ENCODE peak calls at places on chromosome 10, in four cellular contexts. One of them, this sample, is unnamed.

GRCh38 chr10:77563638-77564270 is 73.9 kb downstream of the KCNMA1 start:
- DNase-seq in K562: no peak
- DNase-seq in HCT116: no peak
- DNase-seq in HepG2: no peak
- DNase-seq in this sample: no peak

GRCh38 chr10:49610015-49610734 is at the start of gene SLC18A3:
- DNase-seq in K562: no peak
- DNase-seq in HepG2: no peak
- DNase-seq in HCT116: no peak
- DNase-seq in this sample: no peak

GRCh38 chr10:98664329-98665042 is 217.8 kb upstream of the HPS1 start:
- DNase-seq in K562: peak
- DNase-seq in HCT116: peak
- DNase-seq in HepG2: peak
- DNase-seq in this sample: peak

GRCh38 chr10:101766753-101767599 is 8.9 kb downstream of the FGF8 start:
- DNase-seq in K562: no peak
- DNase-seq in HepG2: no peak
- DNase-seq in HCT116: no peak
- DNase-seq in this sample: no peak

GRCh38 chr10:87589653-87590052 is 70.0 kb upstream of the PAPSS2 start:
- DNase-seq in HepG2: peak
- DNase-seq in K562: no peak
- DNase-seq in HCT116: no peak
- DNase-seq in this sample: peak

GRCh38 chr10:99775850-99776249 is 6.6 kb upstream of the ABCC2 start:
- DNase-seq in HCT116: peak
- DNase-seq in K562: no peak
- DNase-seq in HepG2: peak
- DNase-seq in this sample: no peak

GRCh38 chr10:74227697-74228424 is 76.8 kb downstream of the ADK start:
- DNase-seq in HepG2: no peak
- DNase-seq in HCT116: no peak
- DNase-seq in K562: no peak
- DNase-seq in this sample: no peak

GRCh38 chr10:103281753-103282152 is 4.8 kb downstream of the INA start:
- DNase-seq in K562: peak
- DNase-seq in HCT116: no peak
- DNase-seq in HepG2: no peak
- DNase-seq in this sample: no peak

GRCh38 chr10:91194497-91195179 is 25.8 kb upstream of the PCGF5 start:
- DNase-seq in HepG2: no peak
- DNase-seq in HCT116: no peak
- DNase-seq in K562: no peak
- DNase-seq in this sample: no peak

GRCh38 chr10:101856626-101857025 is 13.0 kb upstream of the KCNIP2 start:
- DNase-seq in HepG2: no peak
- DNase-seq in HCT116: no peak
- DNase-seq in K562: no peak
- DNase-seq in this sample: no peak

GRCh38 chr10:110300486-110300986 is 4.2 kb downstream of the SMNDC1 start:
- DNase-seq in K562: no peak
- DNase-seq in HCT116: no peak
- DNase-seq in HepG2: no peak
- DNase-seq in this sample: no peak

GRCh38 chr10:133274751-133275682 is 1.7 kb downstream of the ADAM8 start:
- DNase-seq in K562: peak
- DNase-seq in HCT116: no peak
- DNase-seq in HepG2: no peak
- DNase-seq in this sample: no peak
- TF ChIP-seq JUND in K562: no peak
- TF ChIP-seq JUND in HCT116: no peak
- TF ChIP-seq JUND in HepG2: no peak
- TF ChIP-seq JUND in this sample: no peak

DNA sequence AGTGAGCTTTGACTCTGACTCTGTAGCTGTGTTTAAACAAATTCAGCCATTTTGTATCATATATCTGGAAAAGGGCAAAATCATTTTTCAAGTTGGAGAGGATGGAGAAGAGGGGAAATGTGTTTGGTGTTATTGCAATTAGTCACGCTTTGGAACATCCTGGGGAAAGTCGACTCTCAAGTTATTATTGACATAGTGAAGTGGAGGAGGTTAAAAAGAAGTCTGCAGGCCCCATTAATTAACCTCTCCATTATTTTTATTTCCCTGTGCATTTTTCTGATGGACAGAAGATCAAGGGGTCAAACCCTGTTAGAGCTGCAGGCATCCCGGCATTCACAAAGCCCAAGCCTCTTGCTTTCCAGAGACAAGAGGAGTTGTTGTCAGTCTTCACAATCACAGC is 132.6 kb downstream of the TEX36 start:
- DNase-seq in HepG2: no peak
- DNase-seq in HCT116: no peak
- DNase-seq in K562: no peak
- DNase-seq in this sample: no peak
- TF ChIP-seq JUND in HepG2: no peak
- TF ChIP-seq JUND in HCT116: no peak
- TF ChIP-seq JUND in K562: no peak
- TF ChIP-seq JUND in this sample: no peak

GRCh38 chr10:271722-272121 is 136.5 kb downstream of the ZMYND11 start:
- DNase-seq in K562: no peak
- DNase-seq in HCT116: no peak
- DNase-seq in HepG2: no peak
- DNase-seq in this sample: no peak

GRCh38 chr10:271201-271600 is 135.9 kb downstream of the ZMYND11 start:
- DNase-seq in HepG2: no peak
- DNase-seq in HCT116: no peak
- DNase-seq in K562: no peak
- DNase-seq in this sample: no peak

GRCh38 chr10:267705-268104 is 132.4 kb downstream of the ZMYND11 start:
- DNase-seq in HCT116: no peak
- DNase-seq in HepG2: no peak
- DNase-seq in K562: no peak
- DNase-seq in this sample: no peak

GRCh38 chr10:269440-270074 is 134.3 kb downstream of the ZMYND11 start:
- DNase-seq in K562: no peak
- DNase-seq in HCT116: no peak
- DNase-seq in HepG2: no peak
- DNase-seq in this sample: no peak

DNA sequence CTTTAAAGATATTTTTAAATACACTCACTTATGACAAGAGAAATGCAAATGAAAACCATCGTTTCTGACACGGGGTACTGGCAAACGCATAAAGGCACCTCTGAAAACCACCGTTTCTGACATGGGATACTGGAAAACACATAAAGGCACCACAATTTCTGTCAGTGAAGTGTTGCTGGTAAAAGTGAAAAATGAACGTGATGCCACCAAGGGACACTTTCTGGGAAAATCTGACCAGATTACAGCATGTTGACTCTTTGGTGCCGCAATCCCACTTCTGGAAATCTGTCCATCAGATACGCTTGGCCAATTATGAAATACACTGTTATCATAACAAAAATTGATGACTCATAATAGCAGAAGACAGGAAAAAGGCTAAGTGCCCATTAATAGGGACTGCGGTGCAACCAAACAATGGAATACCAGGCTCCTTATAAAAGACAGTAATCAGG is 131.7 kb downstream of the ZMYND11 start:
- DNase-seq in K562: no peak
- DNase-seq in HCT116: no peak
- DNase-seq in HepG2: no peak
- DNase-seq in this sample: no peak
- TF ChIP-seq JUND in K562: no peak
- TF ChIP-seq JUND in HCT116: peak
- TF ChIP-seq JUND in HepG2: no peak
- TF ChIP-seq JUND in this sample: no peak

DNA sequence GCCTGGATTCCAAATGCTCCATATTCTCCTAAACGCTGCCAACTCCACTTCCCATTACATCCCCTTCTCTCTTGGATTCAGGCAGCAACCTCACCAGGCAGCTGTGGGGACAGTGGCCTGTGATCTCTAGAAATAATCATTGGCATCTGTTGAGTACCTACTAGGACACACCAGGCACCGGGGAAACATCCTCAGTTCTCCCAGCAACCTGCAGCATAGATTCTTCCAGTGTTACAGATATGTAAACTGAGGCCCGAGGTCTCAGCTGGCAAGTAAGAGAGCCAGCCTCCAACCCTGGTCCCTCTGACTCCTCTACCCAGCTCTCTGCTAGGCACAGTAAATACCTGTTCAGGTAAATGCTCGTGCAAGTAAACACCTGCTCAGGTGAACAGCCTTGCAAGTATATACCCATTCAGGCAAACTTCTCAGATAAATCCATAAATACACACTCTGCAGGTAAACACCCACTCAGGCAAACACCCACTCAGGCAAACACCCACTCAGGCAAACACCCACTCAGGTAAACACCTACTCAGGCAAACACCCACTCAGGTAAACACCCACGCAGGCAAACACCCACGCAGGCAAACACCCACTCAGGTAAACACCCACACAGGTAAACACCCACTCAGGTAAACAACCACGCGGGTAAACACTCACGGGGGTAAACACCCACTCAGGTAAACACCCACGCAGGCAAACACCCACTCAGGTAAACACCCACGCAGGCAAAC is 18.7 kb downstream of the ASB13 start:
- DNase-seq in HepG2: no peak
- DNase-seq in K562: no peak
- DNase-seq in HCT116: no peak
- DNase-seq in this sample: peak
- TF ChIP-seq JUND in HepG2: no peak
- TF ChIP-seq JUND in K562: no peak
- TF ChIP-seq JUND in HCT116: no peak
- TF ChIP-seq JUND in this sample: no peak

DNA sequence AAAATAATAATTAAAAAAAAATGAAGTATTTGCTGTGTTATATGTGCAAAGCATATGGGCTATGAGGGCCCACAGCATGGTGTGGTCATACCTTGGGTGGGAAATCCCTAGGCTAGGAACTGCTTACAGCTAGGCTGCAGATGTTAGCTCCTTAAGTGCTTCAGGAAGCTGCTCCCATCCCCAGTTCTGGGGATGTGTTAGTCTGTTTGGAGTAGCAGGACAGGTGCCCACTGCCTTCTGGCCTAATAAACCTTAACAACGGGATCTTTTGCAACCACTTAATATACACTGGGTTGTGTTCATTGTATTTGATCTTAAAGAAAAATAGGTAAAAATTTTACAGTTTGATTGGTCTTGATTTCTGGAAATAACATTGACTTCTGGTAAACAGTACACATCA is 46.3 kb downstream of the HK1 start:
- DNase-seq in K562: no peak
- DNase-seq in HCT116: no peak
- DNase-seq in HepG2: no peak
- DNase-seq in this sample: no peak
- TF ChIP-seq JUND in K562: no peak
- TF ChIP-seq JUND in HCT116: no peak
- TF ChIP-seq JUND in HepG2: no peak
- TF ChIP-seq JUND in this sample: no peak

GRCh38 chr10:132652936-132653590 is 115.5 kb downstream of the INPP5A start:
- DNase-seq in K562: no peak
- DNase-seq in HepG2: no peak
- DNase-seq in HCT116: no peak
- DNase-seq in this sample: no peak
- TF ChIP-seq JUND in K562: no peak
- TF ChIP-seq JUND in HepG2: no peak
- TF ChIP-seq JUND in HCT116: no peak
- TF ChIP-seq JUND in this sample: no peak